ENCODE peak calls at places on chromosome 11, in five cellular contexts. One of them, this sample, is unnamed.

GRCh38 chr11:43393765-43394355 is 35.1 kb downstream of the TTC17 start:
- DNase-seq in T1000: no peak
- DNase-seq in fibroblast of pulmonary artery: peak
- DNase-seq in lower lobe of right lung: no peak
- DNase-seq in naive B cell: no peak
- DNase-seq in this sample: peak

GRCh38 chr11:12220305-12220704 is 109.9 kb downstream of the MICAL2 start:
- DNase-seq in T1000: no peak
- DNase-seq in fibroblast of pulmonary artery: peak
- DNase-seq in lower lobe of right lung: no peak
- DNase-seq in naive B cell: no peak
- DNase-seq in this sample: no peak

GRCh38 chr11:12845739-12846358 is 163.3 kb upstream of the RASSF10 start:
- DNase-seq in T1000: no peak
- DNase-seq in fibroblast of pulmonary artery: no peak
- DNase-seq in lower lobe of right lung: no peak
- DNase-seq in naive B cell: no peak
- DNase-seq in this sample: peak

GRCh38 chr11:19777032-19777341 is 64.3 kb downstream of the NAV2 start:
- DNase-seq in T1000: no peak
- DNase-seq in fibroblast of pulmonary artery: no peak
- DNase-seq in lower lobe of right lung: no peak
- DNase-seq in naive B cell: no peak
- DNase-seq in this sample: peak

GRCh38 chr11:76691655-76692054 is 21.1 kb upstream of the LRRC32 start:
- DNase-seq in T1000: no peak
- DNase-seq in fibroblast of pulmonary artery: no peak
- DNase-seq in lower lobe of right lung: no peak
- DNase-seq in naive B cell: no peak
- DNase-seq in this sample: no peak

GRCh38 chr11:122192634-122193245 is 76.7 kb upstream of the BLID start:
- DNase-seq in T1000: no peak
- DNase-seq in fibroblast of pulmonary artery: peak
- DNase-seq in lower lobe of right lung: no peak
- DNase-seq in naive B cell: no peak
- DNase-seq in this sample: no peak

GRCh38 chr11:69234171-69234570 is 59.8 kb upstream of the MYEOV start:
- DNase-seq in T1000: no peak
- DNase-seq in fibroblast of pulmonary artery: no peak
- DNase-seq in lower lobe of right lung: no peak
- DNase-seq in naive B cell: no peak
- DNase-seq in this sample: no peak

GRCh38 chr11:35066783-35067476 is 72.0 kb upstream of the CD44 start:
- DNase-seq in T1000: no peak
- DNase-seq in fibroblast of pulmonary artery: no peak
- DNase-seq in lower lobe of right lung: no peak
- DNase-seq in naive B cell: peak
- DNase-seq in this sample: no peak

GRCh38 chr11:109027851-109028250 is 363.0 kb downstream of the DDX10 start:
- DNase-seq in T1000: no peak
- DNase-seq in fibroblast of pulmonary artery: no peak
- DNase-seq in lower lobe of right lung: no peak
- DNase-seq in naive B cell: no peak
- DNase-seq in this sample: no peak

This sample was measured in lung microvascular endothelial cell.